ENCODE peak calls at places on chromosomes 2 and 18, in five cellular contexts. U is AG04449; Z is suprapubic skin; N is CD8-positive, alpha-beta T cell; D is mucosa of descending colon. F is an unnamed sample.

GRCh38 chr2:37637122-37637875 is 34.1 kb downstream of the CDC42EP3 start:
- DNase-seq in U (no peak), Z (no peak), N (no peak), D (no peak), F (no peak)

GRCh38 chr2:47227532-47228166 is 72.5 kb upstream of the STPG4 start:
- DNase-seq in U (no peak), Z (no peak), N (no peak), D (no peak), F (no peak)

GRCh38 chr2:191682148-191682547 is 4.2 kb downstream of the NABP1 start:
- DNase-seq in U (no peak), Z (no peak), N (no peak), D (no peak), F (no peak)

GRCh38 chr2:71292159-71292558 is 39.4 kb upstream of the ZNF638 start:
- DNase-seq in U (no peak), Z (no peak), N (no peak), D (no peak), F (no peak)

GRCh38 chr2:40105593-40105992 is 326.5 kb upstream of the THUMPD2 start:
- DNase-seq in U (no peak), Z (no peak), N (no peak), D (no peak), F (no peak)

GRCh38 chr18:78739843-78740677 is 239.6 kb upstream of the SALL3 start:
- DNase-seq in U (no peak), Z (no peak), N (no peak), D (no peak), F (no peak)

GRCh38 chr2:2859164-2859563 is 518.5 kb downstream of the EIPR1 start:
- DNase-seq in U (no peak), Z (no peak), N (no peak), D (no peak), F (no peak)

GRCh38 chr18:34222025-34222395 is 2.7 kb downstream of the NOL4 start:
- DNase-seq in U (no peak), Z (no peak), N (no peak), D (peak; percentile 16), F (no peak)

GRCh38 chr18:42953306-42953705 is 162.2 kb downstream of the RIT2 start:
- DNase-seq in U (no peak), Z (no peak), N (no peak), D (no peak), F (no peak)

GRCh38 chr2:29010946-29011649 is 30.0 kb downstream of the TOGARAM2 start:
- DNase-seq in U (no peak), Z (no peak), N (peak; percentile 78), D (no peak), F (no peak)

GRCh38 chr2:230986520-230987136 is 9.3 kb upstream of the SPATA3 start:
- DNase-seq in U (no peak), Z (no peak), N (no peak), D (no peak), F (no peak)

GRCh38 chr2:225334524-225334923 is 65.0 kb upstream of the NYAP2 start:
- DNase-seq in U (no peak), Z (no peak), N (no peak), D (no peak), F (no peak)

GRCh38 chr2:172722481-172722880 is 13.2 kb upstream of the RAPGEF4 start:
- DNase-seq in U (no peak), Z (no peak), N (no peak), D (no peak), F (no peak)

GRCh38 chr18:23784811-23785245 is 95.6 kb downstream of the LAMA3 start:
- DNase-seq in U (peak; percentile 73), Z (no peak), N (no peak), D (peak; percentile 28), F (no peak)

GRCh38 chr2:32947484-32948143 is 861 bp downstream of the LTBP1 start:
- DNase-seq in U (no peak), Z (no peak), N (no peak), D (peak; percentile 73), F (no peak)

GRCh38 chr2:9708683-9709538 is 78.1 kb upstream of the YWHAQ start:
- DNase-seq in U (no peak), Z (no peak), N (no peak), D (no peak), F (no peak)

GRCh38 chr2:178105566-178105965 is 6.7 kb upstream of the RBM45 start:
- DNase-seq in U (no peak), Z (no peak), N (no peak), D (peak; percentile 47), F (no peak)

GRCh38 chr18:23629444-23629946 is 33.2 kb downstream of the ANKRD29 start:
- DNase-seq in U (no peak), Z (no peak), N (no peak), D (peak; percentile 47), F (no peak)

GRCh38 chr2:218882866-218883366 is 2.3 kb downstream of the WNT10A start:
- DNase-seq in U (no peak), Z (no peak), N (no peak), D (peak; percentile 20), F (peak; percentile 38)

GRCh38 chr18:63155169-63155852 is 164.3 kb downstream of the BCL2 start:
- DNase-seq in U (no peak), Z (peak; percentile 71), N (peak; percentile 89), D (peak; percentile 90), F (no peak)

GRCh38 chr18:70024829-70025228 is 77.2 kb upstream of the CD226 start:
- DNase-seq in U (no peak), Z (no peak), N (no peak), D (no peak), F (no peak)

DNA sequence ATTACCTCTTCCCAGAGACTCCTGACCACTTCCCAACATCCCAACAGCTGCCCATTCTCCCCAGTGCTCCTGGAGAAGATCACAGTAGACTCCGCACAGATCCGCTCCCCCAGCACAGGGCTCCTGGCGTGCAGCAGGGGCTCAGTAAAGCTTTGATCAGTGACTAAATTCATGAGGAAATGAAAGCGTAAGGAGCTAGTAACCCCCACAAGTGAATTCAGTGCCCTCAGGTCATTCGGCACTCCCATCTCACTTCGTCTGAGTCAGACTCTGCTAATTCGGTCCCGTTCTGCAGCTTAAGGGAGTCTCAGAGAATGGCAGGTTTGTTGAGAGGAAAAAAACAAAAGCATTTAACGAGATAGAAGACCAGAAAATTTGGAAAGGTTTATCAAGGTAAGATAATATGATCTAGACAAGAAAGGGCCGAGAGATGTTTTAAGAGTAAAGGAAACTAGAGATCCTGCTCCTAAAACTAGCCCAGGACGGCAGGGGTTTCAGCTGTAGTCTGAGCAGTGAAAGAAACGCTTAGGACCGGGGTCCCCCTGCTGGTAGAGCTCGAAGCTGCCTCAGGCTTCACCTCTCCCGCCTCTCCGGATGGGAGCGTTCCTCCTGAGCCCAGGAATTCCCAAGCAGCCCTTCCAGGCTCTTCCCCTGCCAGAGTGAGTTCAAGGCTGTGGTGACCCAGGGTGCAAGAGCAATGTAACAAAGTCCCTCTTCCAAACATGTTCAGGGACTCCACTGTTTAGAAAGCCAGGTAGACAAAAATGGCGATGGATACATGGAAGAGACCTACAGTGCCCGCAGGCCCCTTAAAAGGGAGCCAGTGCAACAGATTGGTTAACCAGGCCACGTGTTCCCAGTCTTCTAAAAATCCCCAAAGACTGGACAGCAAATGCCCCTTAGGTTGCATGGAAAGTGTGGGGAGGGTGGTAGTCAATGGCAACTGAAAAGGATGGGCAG is 127.3 kb downstream of the DNER start:
- DNase-seq in U (no peak), Z (peak; percentile 83), N (no peak), D (peak; percentile 80), F (peak; percentile 94)
- TF ChIP-seq CTCF in U (peak; percentile 79), Z (peak; percentile 78), N (no peak), D (peak; percentile 59), F (peak; percentile 98)

GRCh38 chr18:44898536-44898935 is 217.8 kb downstream of the SETBP1 start:
- DNase-seq in U (no peak), Z (no peak), N (no peak), D (no peak), F (no peak)

GRCh38 chr18:44903327-44903726 is 222.6 kb downstream of the SETBP1 start:
- DNase-seq in U (no peak), Z (no peak), N (no peak), D (no peak), F (no peak)

GRCh38 chr18:44899832-44900231 is 219.1 kb downstream of the SETBP1 start:
- DNase-seq in U (no peak), Z (no peak), N (no peak), D (no peak), F (no peak)

GRCh38 chr18:44900627-44901026 is 219.9 kb downstream of the SETBP1 start:
- DNase-seq in U (no peak), Z (no peak), N (no peak), D (no peak), F (no peak)

GRCh38 chr18:44901283-44901682 is 220.6 kb downstream of the SETBP1 start:
- DNase-seq in U (no peak), Z (no peak), N (no peak), D (peak; percentile 28), F (no peak)
- TF ChIP-seq CTCF in U (peak; percentile 8), Z (no peak), N (no peak), D (no peak), F (peak; percentile 58)

GRCh38 chr2:86521922-86522321 is 41.3 kb downstream of the CHMP3 start:
- DNase-seq in U (no peak), Z (no peak), N (no peak), D (no peak), F (no peak)

GRCh38 chr2:86519349-86519748 is 43.9 kb downstream of the CHMP3 start:
- DNase-seq in U (no peak), Z (no peak), N (no peak), D (no peak), F (no peak)

GRCh38 chr2:86518498-86518897 is 44.7 kb downstream of the CHMP3 start:
- DNase-seq in U (no peak), Z (no peak), N (peak; percentile 66), D (no peak), F (no peak)

GRCh38 chr2:86522711-86523110 is 40.5 kb downstream of the CHMP3 start:
- DNase-seq in U (no peak), Z (no peak), N (no peak), D (no peak), F (no peak)

DNA sequence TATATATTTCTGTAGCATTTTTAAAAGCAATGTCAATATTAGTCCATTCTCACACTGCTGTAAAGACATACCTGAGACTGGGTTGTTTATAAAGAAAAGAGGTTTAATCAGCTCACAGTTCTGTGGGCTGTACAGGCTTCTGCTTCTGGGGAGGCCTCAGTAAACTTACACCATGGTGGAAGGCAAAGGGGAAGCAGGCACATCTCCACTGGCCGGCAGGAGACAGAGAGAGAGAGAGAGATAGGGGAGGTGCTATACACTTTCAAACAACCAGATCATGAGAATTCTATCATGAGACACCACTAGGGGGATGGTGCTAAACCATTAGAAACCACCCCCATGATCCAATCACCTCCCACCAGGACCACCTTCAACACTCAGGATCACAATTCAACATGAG is 43.1 kb downstream of the CHMP3 start:
- DNase-seq in U (no peak), Z (no peak), N (no peak), D (no peak), F (no peak)
- TF ChIP-seq CTCF in U (no peak), Z (no peak), N (no peak), D (no peak), F (peak; percentile 21)

GRCh38 chr2:112818094-112818902 is 18.3 kb downstream of the IL1B start:
- DNase-seq in U (no peak), Z (no peak), N (no peak), D (no peak), F (no peak)

GRCh38 chr2:112819081-112819480 is 17.5 kb downstream of the IL1B start:
- DNase-seq in U (no peak), Z (no peak), N (no peak), D (no peak), F (no peak)

GRCh38 chr2:112820343-112820742 is 16.2 kb downstream of the IL1B start:
- DNase-seq in U (no peak), Z (no peak), N (no peak), D (no peak), F (no peak)

GRCh38 chr2:112814278-112814677 is 22.3 kb downstream of the IL1B start:
- DNase-seq in U (no peak), Z (no peak), N (no peak), D (no peak), F (no peak)

GRCh38 chr2:112817082-112817481 is 19.5 kb downstream of the IL1B start:
- DNase-seq in U (no peak), Z (no peak), N (no peak), D (no peak), F (no peak)
- TF ChIP-seq CTCF in U (no peak), Z (no peak), N (no peak), D (no peak), F (peak; percentile 13)